ENCODE peak calls at places on chromosome 3, in six cellular contexts. V is uterus, Y is breast epithelium, T is right cardiac atrium, M is SJCRH30, G is PC-3. F is an unnamed sample.

GRCh38 chr3:126546549-126547239 is 12.0 kb downstream of the C3orf22 start:
- DNase-seq in V (peak; percentile 4), Y (no peak), T (no peak), M (no peak), G (no peak), F (no peak)

GRCh38 chr3:10164546-10165393 is at the start of gene IRAK2:
- DNase-seq in V (peak; percentile 73), Y (peak; percentile 39), T (peak; percentile 91), M (no peak), G (peak; percentile 71), F (peak; percentile 29)

GRCh38 chr3:168839692-168840091 is 744.0 kb upstream of the GOLIM4 start:
- DNase-seq in V (no peak), Y (no peak), T (no peak), M (no peak), G (no peak), F (no peak)

GRCh38 chr3:125185758-125186245 is 26.7 kb downstream of the SLC12A8 start:
- DNase-seq in V (no peak), Y (no peak), T (no peak), M (no peak), G (no peak), F (no peak)

GRCh38 chr3:11956781-11957180 is 47.4 kb upstream of the SYN2 start:
- DNase-seq in V (no peak), Y (no peak), T (no peak), M (no peak), G (no peak), F (no peak)

GRCh38 chr3:170725285-170725731 is 139.4 kb upstream of the SLC7A14 start:
- DNase-seq in V (peak; percentile 31), Y (no peak), T (no peak), M (no peak), G (no peak), F (no peak)

GRCh38 chr3:2826036-2826435 is 284.1 kb downstream of the IL5RA start:
- DNase-seq in V (no peak), Y (no peak), T (no peak), M (no peak), G (no peak), F (no peak)

GRCh38 chr3:141783632-141784031 is 20.4 kb downstream of the GRK7 start:
- DNase-seq in V (no peak), Y (no peak), T (no peak), M (no peak), G (no peak), F (no peak)

GRCh38 chr3:155308831-155309230 is 15.3 kb upstream of the STRIT1 start:
- DNase-seq in V (no peak), Y (no peak), T (no peak), M (no peak), G (peak; percentile 31), F (no peak)

GRCh38 chr3:191388823-191389222 is 58.5 kb upstream of the UTS2B start:
- DNase-seq in V (no peak), Y (no peak), T (no peak), M (no peak), G (peak; percentile 42), F (no peak)

GRCh38 chr3:126734324-126734723 is 30.3 kb downstream of the CHCHD6 start:
- DNase-seq in V (no peak), Y (no peak), T (no peak), M (no peak), G (no peak), F (no peak)

GRCh38 chr3:170203457-170203856 is 18.8 kb upstream of the PRKCI start:
- DNase-seq in V (no peak), Y (no peak), T (no peak), M (no peak), G (no peak), F (no peak)

DNA sequence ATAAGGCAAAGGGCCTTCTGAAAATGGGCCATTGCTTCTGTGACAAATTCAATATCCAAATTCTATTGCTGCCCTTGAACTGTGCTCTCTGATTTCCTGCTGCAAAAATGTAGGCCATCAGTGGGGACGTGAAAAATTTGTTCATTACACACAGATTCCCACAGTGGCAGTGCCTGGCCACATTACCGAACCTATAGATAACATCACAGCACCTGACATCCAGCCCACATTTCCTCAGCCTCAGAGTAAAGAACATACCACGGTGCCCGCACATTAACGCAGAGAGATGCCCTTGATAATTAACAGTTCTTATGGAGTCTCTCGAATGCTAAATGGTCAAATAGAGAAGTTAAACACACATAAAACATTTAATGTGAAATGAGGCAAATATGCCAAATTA is 931.6 kb upstream of the CFAP20DC start:
- DNase-seq in V (no peak), Y (no peak), T (no peak), M (no peak), G (no peak), F (peak; percentile 1)
- H3K9me3 ChIP-seq in V (no peaks in the 10 kb centered on the region), Y (no peaks in the 10 kb centered on the region), T (no peaks in the 10 kb centered on the region), M (no peaks in the 10 kb centered on the region), G (no peaks in the 10 kb centered on the region), F (no peaks in the 10 kb centered on the region)

DNA sequence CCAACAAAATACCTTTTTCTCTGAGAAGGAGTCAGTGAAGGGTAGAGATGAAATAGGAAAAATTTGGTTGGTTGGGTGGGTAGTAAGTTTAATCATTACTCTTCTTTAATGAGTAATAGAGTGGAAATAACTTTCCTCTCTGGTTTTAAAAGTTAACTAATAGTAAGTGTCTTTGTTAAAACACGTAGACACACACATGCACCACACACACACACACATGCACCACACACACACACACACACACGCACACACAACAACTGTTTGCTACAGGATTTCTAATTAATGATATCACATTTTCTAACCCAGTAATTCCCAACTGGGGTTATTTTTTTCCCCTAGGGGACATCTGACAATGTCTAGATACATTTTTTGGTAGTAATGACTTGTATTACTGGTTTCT is 84.1 kb downstream of the CHL1 start:
- DNase-seq in V (no peak), Y (no peak), T (no peak), M (no peak), G (no peak), F (no peak)
- H3K9me3 ChIP-seq in V (no peaks in the 10 kb centered on the region), Y (no peaks in the 10 kb centered on the region), T (no peaks in the 10 kb centered on the region), M (no peaks in the 10 kb centered on the region), G (peaks cover 8% of the 10 kb centered on the region), F (no peaks in the 10 kb centered on the region)

GRCh38 chr3:164190566-164190965 is 887.7 kb downstream of the SI start:
- DNase-seq in V (no peak), Y (no peak), T (no peak), M (no peak), G (no peak), F (no peak)

DNA sequence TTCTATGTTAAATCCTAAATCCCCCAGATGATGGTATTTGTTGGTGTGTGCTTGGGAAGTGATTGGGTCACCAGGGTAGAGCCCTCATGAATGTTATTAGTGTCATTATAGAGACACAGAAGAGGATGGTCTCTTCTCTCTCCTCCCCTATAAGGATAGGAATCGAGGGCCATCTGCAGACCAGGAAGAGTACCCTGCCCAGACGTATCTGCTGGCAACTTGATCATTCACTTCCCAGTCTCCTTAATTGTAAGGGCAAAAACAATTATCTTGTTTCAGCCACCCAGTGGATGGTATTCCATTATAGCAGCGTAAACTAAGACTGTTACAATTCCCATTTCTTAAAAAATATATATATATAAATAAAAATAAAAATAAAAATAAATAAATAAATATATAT is 892.2 kb downstream of the SI start:
- DNase-seq in V (no peak), Y (no peak), T (no peak), M (no peak), G (no peak), F (no peak)
- H3K9me3 ChIP-seq in V (no peaks in the 10 kb centered on the region), Y (no peaks in the 10 kb centered on the region), T (no peaks in the 10 kb centered on the region), M (no peaks in the 10 kb centered on the region), G (no peaks in the 10 kb centered on the region), F (no peaks in the 10 kb centered on the region)

GRCh38 chr3:44721231-44722102 is 8.0 kb upstream of the ZNF501 start:
- DNase-seq in V (no peak), Y (no peak), T (no peak), M (peak; percentile 4), G (no peak), F (no peak)
- H3K9me3 ChIP-seq in V (peaks cover 9% of the 10 kb centered on the region), Y (peaks cover 95% of the 10 kb centered on the region), T (peaks cover 26% of the 10 kb centered on the region), M (peaks cover 18% of the 10 kb centered on the region), G (peaks cover 79% of the 10 kb centered on the region), F (peaks cover 68% of the 10 kb centered on the region)

DNA sequence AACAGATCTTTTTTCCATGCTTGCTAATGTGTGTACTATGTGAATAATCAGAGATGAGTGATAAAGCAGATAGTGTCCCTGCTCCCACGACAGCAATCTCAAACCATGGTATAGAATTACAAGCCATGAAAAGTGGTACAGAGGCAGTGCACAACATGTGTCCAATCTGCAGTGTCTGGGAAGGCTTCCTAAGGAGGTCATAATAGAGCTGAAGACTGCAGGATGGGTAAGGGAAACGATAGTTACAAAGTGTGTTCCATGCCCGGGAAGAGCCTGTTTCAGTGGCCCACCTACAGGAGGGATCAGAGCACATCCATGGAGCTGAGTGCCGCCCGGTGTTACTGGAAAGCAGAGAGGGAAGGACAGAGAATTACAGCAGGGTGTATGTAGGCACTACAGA is 48.9 kb downstream of the PAK2 start:
- DNase-seq in V (no peak), Y (no peak), T (no peak), M (no peak), G (no peak), F (no peak)
- H3K9me3 ChIP-seq in V (no peaks in the 10 kb centered on the region), Y (no peaks in the 10 kb centered on the region), T (no peaks in the 10 kb centered on the region), M (peaks cover 4% of the 10 kb centered on the region), G (no peaks in the 10 kb centered on the region), F (no peaks in the 10 kb centered on the region)

GRCh38 chr3:42908675-42909074 is 2.7 kb downstream of the ZNF662 start:
- DNase-seq in V (no peak), Y (no peak), T (no peak), M (no peak), G (no peak), F (no peak)
- H3K9me3 ChIP-seq in V (no peaks in the 10 kb centered on the region), Y (peaks cover 29% of the 10 kb centered on the region), T (no peaks in the 10 kb centered on the region), M (no peaks in the 10 kb centered on the region), G (peaks cover 11% of the 10 kb centered on the region), F (peaks cover 2% of the 10 kb centered on the region)

DNA sequence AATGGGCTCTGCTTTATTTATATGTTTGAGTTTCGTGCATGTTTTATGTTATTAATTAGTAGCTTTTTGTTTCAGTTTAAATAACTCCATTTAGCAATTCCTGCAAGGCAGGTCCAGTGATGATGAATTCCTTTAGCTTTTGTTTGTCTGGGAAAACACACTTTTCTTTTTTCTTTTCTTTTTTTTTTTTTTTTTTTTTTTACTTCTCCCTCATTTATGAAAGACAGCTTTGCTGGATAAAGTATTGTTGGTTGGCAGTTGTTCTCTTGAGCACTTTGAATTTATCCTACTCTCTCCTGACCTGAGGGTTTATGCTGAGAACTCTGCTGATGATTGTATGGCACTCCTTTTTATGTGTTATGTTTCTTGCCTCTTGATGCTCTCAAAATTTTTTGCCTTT is 35.7 kb downstream of the TMEM39A start:
- DNase-seq in V (no peak), Y (no peak), T (no peak), M (peak; percentile 31), G (no peak), F (no peak)
- H3K9me3 ChIP-seq in V (no peaks in the 10 kb centered on the region), Y (peaks cover 14% of the 10 kb centered on the region), T (no peaks in the 10 kb centered on the region), M (peaks cover 22% of the 10 kb centered on the region), G (peaks cover 17% of the 10 kb centered on the region), F (peaks cover 29% of the 10 kb centered on the region)

F was measured in effector memory CD4-positive, alpha-beta T cell.